ENCODE peak calls at places on chromosomes 13 and 19, in seven cellular contexts. One of them, this sample, is unnamed.

GRCh38 chr13:73259061-73259908 is 200.5 kb downstream of the KLF5 start:
- DNase-seq in breast epithelium: no peak
- DNase-seq in CD8-positive, alpha-beta T cell: no peak
- DNase-seq in H1: no peak
- DNase-seq in fibroblast of lung: peak; percentile 59
- DNase-seq in body of pancreas: no peak
- DNase-seq in heart left ventricle: no peak
- DNase-seq in this sample: no peak

GRCh38 chr13:24307211-24308067 is 1.9 kb upstream of the C1QTNF9 start:
- DNase-seq in fibroblast of lung: no peak
- DNase-seq in body of pancreas: no peak
- DNase-seq in breast epithelium: no peak
- DNase-seq in CD8-positive, alpha-beta T cell: no peak
- DNase-seq in H1: no peak
- DNase-seq in heart left ventricle: no peak
- DNase-seq in this sample: peak; percentile 80

GRCh38 chr13:64007334-64007733 is 2591.7 kb upstream of the PCDH20 start:
- DNase-seq in breast epithelium: no peak
- DNase-seq in fibroblast of lung: peak; percentile 31
- DNase-seq in heart left ventricle: no peak
- DNase-seq in H1: no peak
- DNase-seq in body of pancreas: no peak
- DNase-seq in CD8-positive, alpha-beta T cell: no peak
- DNase-seq in this sample: no peak

GRCh38 chr13:19984430-19985218 is 26.1 kb downstream of the ZMYM2 start:
- DNase-seq in breast epithelium: no peak
- DNase-seq in CD8-positive, alpha-beta T cell: no peak
- DNase-seq in heart left ventricle: no peak
- DNase-seq in fibroblast of lung: peak; percentile 48
- DNase-seq in H1: no peak
- DNase-seq in body of pancreas: no peak
- DNase-seq in this sample: no peak

GRCh38 chr13:110419391-110419791 is 112.3 kb downstream of the COL4A2 start:
- DNase-seq in CD8-positive, alpha-beta T cell: no peak
- DNase-seq in breast epithelium: peak; percentile 39
- DNase-seq in fibroblast of lung: peak; percentile 95
- DNase-seq in body of pancreas: no peak
- DNase-seq in heart left ventricle: no peak
- DNase-seq in H1: no peak
- DNase-seq in this sample: no peak

GRCh38 chr13:97136418-97136817 is 85.7 kb upstream of the MBNL2 start:
- DNase-seq in fibroblast of lung: no peak
- DNase-seq in heart left ventricle: no peak
- DNase-seq in body of pancreas: no peak
- DNase-seq in breast epithelium: peak; percentile 75
- DNase-seq in H1: no peak
- DNase-seq in CD8-positive, alpha-beta T cell: no peak
- DNase-seq in this sample: no peak

GRCh38 chr13:24360106-24360505 is 50.7 kb downstream of the C1QTNF9 start:
- DNase-seq in breast epithelium: no peak
- DNase-seq in heart left ventricle: no peak
- DNase-seq in CD8-positive, alpha-beta T cell: no peak
- DNase-seq in fibroblast of lung: no peak
- DNase-seq in H1: no peak
- DNase-seq in body of pancreas: no peak
- DNase-seq in this sample: no peak

GRCh38 chr13:40187324-40187795 is 479.1 kb downstream of the FOXO1 start:
- DNase-seq in H1: no peak
- DNase-seq in heart left ventricle: no peak
- DNase-seq in fibroblast of lung: no peak
- DNase-seq in breast epithelium: no peak
- DNase-seq in CD8-positive, alpha-beta T cell: peak; percentile 76
- DNase-seq in body of pancreas: no peak
- DNase-seq in this sample: no peak

GRCh38 chr13:29754486-29754806 is 96.0 kb downstream of the UBL3 start:
- DNase-seq in heart left ventricle: no peak
- DNase-seq in CD8-positive, alpha-beta T cell: no peak
- DNase-seq in body of pancreas: no peak
- DNase-seq in H1: no peak
- DNase-seq in breast epithelium: no peak
- DNase-seq in fibroblast of lung: peak; percentile 73
- DNase-seq in this sample: no peak

GRCh38 chr19:10963865-10964264 is 3.0 kb downstream of the SMARCA4 start:
- DNase-seq in CD8-positive, alpha-beta T cell: no peak
- DNase-seq in heart left ventricle: no peak
- DNase-seq in fibroblast of lung: no peak
- DNase-seq in H1: no peak
- DNase-seq in body of pancreas: no peak
- DNase-seq in breast epithelium: no peak
- DNase-seq in this sample: no peak
- H3K4me3 ChIP-seq in CD8-positive, alpha-beta T cell: no peak overlapping the region
- H3K4me3 ChIP-seq in heart left ventricle: no peak overlapping the region
- H3K4me3 ChIP-seq in fibroblast of lung: no peak overlapping the region
- H3K4me3 ChIP-seq in H1: no peak overlapping the region
- H3K4me3 ChIP-seq in body of pancreas: no peak overlapping the region
- H3K4me3 ChIP-seq in breast epithelium: no peak overlapping the region
- H3K4me3 ChIP-seq in this sample: no peak overlapping the region

GRCh38 chr19:45253396-45254027 is 2.4 kb downstream of the MARK4 start:
- DNase-seq in heart left ventricle: no peak
- DNase-seq in body of pancreas: no peak
- DNase-seq in H1: no peak
- DNase-seq in fibroblast of lung: peak; percentile 39
- DNase-seq in CD8-positive, alpha-beta T cell: peak; percentile 16
- DNase-seq in breast epithelium: no peak
- DNase-seq in this sample: no peak

GRCh38 chr19:45254044-45254531 is 3.0 kb downstream of the MARK4 start:
- DNase-seq in CD8-positive, alpha-beta T cell: no peak
- DNase-seq in H1: no peak
- DNase-seq in heart left ventricle: no peak
- DNase-seq in breast epithelium: no peak
- DNase-seq in fibroblast of lung: no peak
- DNase-seq in body of pancreas: peak; percentile 16
- DNase-seq in this sample: no peak

GRCh38 chr19:45258862-45259261 is 7.8 kb downstream of the MARK4 start:
- DNase-seq in fibroblast of lung: no peak
- DNase-seq in CD8-positive, alpha-beta T cell: no peak
- DNase-seq in breast epithelium: no peak
- DNase-seq in heart left ventricle: no peak
- DNase-seq in H1: no peak
- DNase-seq in body of pancreas: no peak
- DNase-seq in this sample: no peak

GRCh38 chr19:45255611-45256157 is 4.6 kb downstream of the MARK4 start:
- DNase-seq in body of pancreas: no peak
- DNase-seq in breast epithelium: no peak
- DNase-seq in fibroblast of lung: no peak
- DNase-seq in heart left ventricle: no peak
- DNase-seq in CD8-positive, alpha-beta T cell: no peak
- DNase-seq in H1: no peak
- DNase-seq in this sample: peak; percentile 86

GRCh38 chr19:45256836-45257235 is 5.8 kb downstream of the MARK4 start:
- DNase-seq in CD8-positive, alpha-beta T cell: no peak
- DNase-seq in breast epithelium: no peak
- DNase-seq in fibroblast of lung: no peak
- DNase-seq in H1: no peak
- DNase-seq in heart left ventricle: no peak
- DNase-seq in body of pancreas: no peak
- DNase-seq in this sample: no peak
- H3K4me1 ChIP-seq in CD8-positive, alpha-beta T cell: peaks cover 29% of the 10 kb centered on the region
- H3K4me1 ChIP-seq in breast epithelium: no peaks in the 10 kb centered on the region
- H3K4me1 ChIP-seq in fibroblast of lung: peaks cover 2% of the 10 kb centered on the region
- H3K4me1 ChIP-seq in H1: peaks cover 6% of the 10 kb centered on the region
- H3K4me1 ChIP-seq in heart left ventricle: peaks cover 22% of the 10 kb centered on the region
- H3K4me1 ChIP-seq in body of pancreas: peaks cover 27% of the 10 kb centered on the region
- H3K4me1 ChIP-seq in this sample: peaks cover 54% of the 10 kb centered on the region

GRCh38 chr13:32736648-32737047 is 150.4 kb downstream of the PDS5B start:
- DNase-seq in body of pancreas: no peak
- DNase-seq in heart left ventricle: no peak
- DNase-seq in CD8-positive, alpha-beta T cell: no peak
- DNase-seq in breast epithelium: no peak
- DNase-seq in H1: no peak
- DNase-seq in fibroblast of lung: no peak
- DNase-seq in this sample: no peak
- H3K4me3 ChIP-seq in body of pancreas: no peak overlapping the region
- H3K4me3 ChIP-seq in heart left ventricle: peak overlapping the region; percentile 52
- H3K4me3 ChIP-seq in CD8-positive, alpha-beta T cell: peak overlapping the region; percentile 48
- H3K4me3 ChIP-seq in breast epithelium: no peak overlapping the region
- H3K4me3 ChIP-seq in H1: no peak overlapping the region
- H3K4me3 ChIP-seq in fibroblast of lung: peak overlapping the region; percentile 7
- H3K4me3 ChIP-seq in this sample: no peak overlapping the region

GRCh38 chr13:26992951-26993490 is 178.6 kb downstream of the USP12 start:
- DNase-seq in heart left ventricle: no peak
- DNase-seq in body of pancreas: no peak
- DNase-seq in H1: no peak
- DNase-seq in fibroblast of lung: no peak
- DNase-seq in CD8-positive, alpha-beta T cell: no peak
- DNase-seq in breast epithelium: no peak
- DNase-seq in this sample: no peak
- H3K4me1 ChIP-seq in heart left ventricle: peaks cover 5% of the 10 kb centered on the region
- H3K4me1 ChIP-seq in body of pancreas: peaks cover 13% of the 10 kb centered on the region
- H3K4me1 ChIP-seq in H1: no peaks in the 10 kb centered on the region
- H3K4me1 ChIP-seq in fibroblast of lung: peaks cover 5% of the 10 kb centered on the region
- H3K4me1 ChIP-seq in CD8-positive, alpha-beta T cell: no peaks in the 10 kb centered on the region
- H3K4me1 ChIP-seq in breast epithelium: no peaks in the 10 kb centered on the region
- H3K4me1 ChIP-seq in this sample: peaks cover 16% of the 10 kb centered on the region

GRCh38 chr13:46171739-46172138 is 10.2 kb downstream of the LCP1 start:
- DNase-seq in H1: no peak
- DNase-seq in body of pancreas: no peak
- DNase-seq in fibroblast of lung: no peak
- DNase-seq in CD8-positive, alpha-beta T cell: no peak
- DNase-seq in heart left ventricle: no peak
- DNase-seq in breast epithelium: no peak
- DNase-seq in this sample: no peak

GRCh38 chr13:46172531-46172991 is 9.4 kb downstream of the LCP1 start:
- DNase-seq in CD8-positive, alpha-beta T cell: peak; percentile 68
- DNase-seq in breast epithelium: no peak
- DNase-seq in body of pancreas: no peak
- DNase-seq in heart left ventricle: no peak
- DNase-seq in H1: no peak
- DNase-seq in fibroblast of lung: no peak
- DNase-seq in this sample: no peak

GRCh38 chr13:46170687-46171086 is 11.3 kb downstream of the LCP1 start:
- DNase-seq in H1: no peak
- DNase-seq in heart left ventricle: no peak
- DNase-seq in fibroblast of lung: no peak
- DNase-seq in breast epithelium: no peak
- DNase-seq in body of pancreas: no peak
- DNase-seq in CD8-positive, alpha-beta T cell: no peak
- DNase-seq in this sample: no peak

GRCh38 chr13:46170268-46170667 is 11.7 kb downstream of the LCP1 start:
- DNase-seq in body of pancreas: no peak
- DNase-seq in heart left ventricle: no peak
- DNase-seq in H1: peak; percentile 2
- DNase-seq in CD8-positive, alpha-beta T cell: no peak
- DNase-seq in breast epithelium: no peak
- DNase-seq in fibroblast of lung: no peak
- DNase-seq in this sample: no peak

GRCh38 chr13:46171223-46171622 is 10.8 kb downstream of the LCP1 start:
- DNase-seq in H1: no peak
- DNase-seq in body of pancreas: no peak
- DNase-seq in fibroblast of lung: no peak
- DNase-seq in heart left ventricle: no peak
- DNase-seq in breast epithelium: no peak
- DNase-seq in CD8-positive, alpha-beta T cell: no peak
- DNase-seq in this sample: no peak
- H3K4me3 ChIP-seq in H1: no peak overlapping the region
- H3K4me3 ChIP-seq in body of pancreas: no peak overlapping the region
- H3K4me3 ChIP-seq in fibroblast of lung: no peak overlapping the region
- H3K4me3 ChIP-seq in heart left ventricle: no peak overlapping the region
- H3K4me3 ChIP-seq in breast epithelium: no peak overlapping the region
- H3K4me3 ChIP-seq in CD8-positive, alpha-beta T cell: peak overlapping the region; percentile 15
- H3K4me3 ChIP-seq in this sample: no peak overlapping the region

GRCh38 chr19:1245468-1245867 is 2.9 kb upstream of the MIDN start:
- DNase-seq in H1: no peak
- DNase-seq in body of pancreas: no peak
- DNase-seq in CD8-positive, alpha-beta T cell: no peak
- DNase-seq in fibroblast of lung: no peak
- DNase-seq in breast epithelium: no peak
- DNase-seq in heart left ventricle: no peak
- DNase-seq in this sample: no peak

GRCh38 chr19:1245884-1246816 is 2.2 kb upstream of the MIDN start:
- DNase-seq in heart left ventricle: peak; percentile 85
- DNase-seq in fibroblast of lung: no peak
- DNase-seq in breast epithelium: no peak
- DNase-seq in CD8-positive, alpha-beta T cell: no peak
- DNase-seq in H1: no peak
- DNase-seq in body of pancreas: peak; percentile 63
- DNase-seq in this sample: peak; percentile 88

GRCh38 chr19:1244693-1245451 is 3.3 kb downstream of the ATP5F1D start:
- DNase-seq in fibroblast of lung: no peak
- DNase-seq in body of pancreas: peak; percentile 67
- DNase-seq in CD8-positive, alpha-beta T cell: no peak
- DNase-seq in H1: no peak
- DNase-seq in breast epithelium: no peak
- DNase-seq in heart left ventricle: peak; percentile 82
- DNase-seq in this sample: peak; percentile 67

GRCh38 chr19:1241417-1242095 is at the start of gene ATP5F1D:
- DNase-seq in body of pancreas: peak; percentile 95
- DNase-seq in CD8-positive, alpha-beta T cell: peak; percentile 92
- DNase-seq in breast epithelium: peak; percentile 91
- DNase-seq in fibroblast of lung: peak; percentile 93
- DNase-seq in H1: no peak
- DNase-seq in heart left ventricle: peak; percentile 97
- DNase-seq in this sample: peak; percentile 95

GRCh38 chr19:1243768-1244692 is 2.5 kb downstream of the ATP5F1D start:
- DNase-seq in breast epithelium: peak; percentile 88
- DNase-seq in body of pancreas: peak; percentile 89
- DNase-seq in heart left ventricle: peak; percentile 89
- DNase-seq in CD8-positive, alpha-beta T cell: peak; percentile 87
- DNase-seq in fibroblast of lung: peak; percentile 69
- DNase-seq in H1: no peak
- DNase-seq in this sample: peak; percentile 90
- H3K4me1 ChIP-seq in breast epithelium: peaks cover 39% of the 10 kb centered on the region
- H3K4me1 ChIP-seq in body of pancreas: peaks cover 78% of the 10 kb centered on the region
- H3K4me1 ChIP-seq in heart left ventricle: peaks cover 78% of the 10 kb centered on the region
- H3K4me1 ChIP-seq in CD8-positive, alpha-beta T cell: peaks cover 54% of the 10 kb centered on the region
- H3K4me1 ChIP-seq in fibroblast of lung: peaks cover 31% of the 10 kb centered on the region
- H3K4me1 ChIP-seq in H1: peaks cover 9% of the 10 kb centered on the region
- H3K4me1 ChIP-seq in this sample: peaks cover 71% of the 10 kb centered on the region

GRCh38 chr19:15471639-15472101 is 7.3 kb upstream of the RASAL3 start:
- DNase-seq in breast epithelium: no peak
- DNase-seq in heart left ventricle: no peak
- DNase-seq in fibroblast of lung: no peak
- DNase-seq in H1: no peak
- DNase-seq in CD8-positive, alpha-beta T cell: no peak
- DNase-seq in body of pancreas: no peak
- DNase-seq in this sample: no peak
- H3K4me3 ChIP-seq in breast epithelium: no peak overlapping the region
- H3K4me3 ChIP-seq in heart left ventricle: no peak overlapping the region
- H3K4me3 ChIP-seq in fibroblast of lung: no peak overlapping the region
- H3K4me3 ChIP-seq in H1: no peak overlapping the region
- H3K4me3 ChIP-seq in CD8-positive, alpha-beta T cell: no peak overlapping the region
- H3K4me3 ChIP-seq in body of pancreas: no peak overlapping the region
- H3K4me3 ChIP-seq in this sample: no peak overlapping the region

GRCh38 chr19:42095142-42095813 is 19.3 kb downstream of the ZNF574 start:
- DNase-seq in body of pancreas: no peak
- DNase-seq in breast epithelium: no peak
- DNase-seq in H1: no peak
- DNase-seq in heart left ventricle: no peak
- DNase-seq in fibroblast of lung: no peak
- DNase-seq in CD8-positive, alpha-beta T cell: no peak
- DNase-seq in this sample: no peak
- H3K4me1 ChIP-seq in body of pancreas: peaks cover 32% of the 10 kb centered on the region
- H3K4me1 ChIP-seq in breast epithelium: no peaks in the 10 kb centered on the region
- H3K4me1 ChIP-seq in H1: peaks cover 17% of the 10 kb centered on the region
- H3K4me1 ChIP-seq in heart left ventricle: peaks cover 12% of the 10 kb centered on the region
- H3K4me1 ChIP-seq in fibroblast of lung: peaks cover 4% of the 10 kb centered on the region
- H3K4me1 ChIP-seq in CD8-positive, alpha-beta T cell: no peaks in the 10 kb centered on the region
- H3K4me1 ChIP-seq in this sample: no peaks in the 10 kb centered on the region

This sample was measured in testis.